ENCODE peak calls at places on chromosomes 7 and 10, in ten cellular contexts. O, I, U, S, T, A, F, L, N and H are unnamed samples.

GRCh38 chr10:17120711-17121110 is 8.9 kb downstream of the CUBN start:
- DNase-seq in O (no peak), I (no peak), U (no peak), S (no peak), T (no peak), A (no peak), F (no peak), L (no peak), N (no peak), H (no peak)

GRCh38 chr10:110067960-110068770 is 60.4 kb downstream of the ADD3 start:
- DNase-seq in O (no peak), I (peak), U (peak), S (no peak), T (peak), A (no peak), F (no peak), L (no peak), N (no peak), H (no peak)

GRCh38 chr7:80439894-80440811 is 71.7 kb downstream of the GNAT3 start:
- DNase-seq in O (peak), I (no peak), U (no peak), S (no peak), T (no peak), A (no peak), F (no peak), L (no peak), N (no peak), H (no peak)

GRCh38 chr7:96589038-96589437 is 120.6 kb downstream of the SEM1 start:
- DNase-seq in O (no peak), I (no peak), U (no peak), S (no peak), T (no peak), A (no peak), F (no peak), L (no peak), N (no peak), H (no peak)

GRCh38 chr7:29611941-29612527 is 48.4 kb downstream of the PRR15 start:
- DNase-seq in O (no peak), I (no peak), U (no peak), S (no peak), T (no peak), A (no peak), F (no peak), L (peak), N (no peak), H (no peak)

GRCh38 chr10:99667108-99667751 is 7.9 kb downstream of the ENTPD7 start:
- DNase-seq in O (peak), I (no peak), U (no peak), S (no peak), T (no peak), A (no peak), F (peak), L (no peak), N (no peak), H (peak)

GRCh38 chr7:103113164-103113563 is 35.7 kb downstream of the NAPEPLD start:
- DNase-seq in O (peak), I (no peak), U (no peak), S (no peak), T (no peak), A (no peak), F (peak), L (peak), N (no peak), H (no peak)

GRCh38 chr10:64773357-64773756 is 1252.2 kb downstream of the REEP3 start:
- DNase-seq in O (no peak), I (no peak), U (no peak), S (no peak), T (no peak), A (no peak), F (no peak), L (no peak), N (no peak), H (no peak)

GRCh38 chr10:4981722-4982471 is 18.7 kb downstream of the AKR1C1 start:
- DNase-seq in O (peak), I (peak), U (peak), S (no peak), T (peak), A (no peak), F (no peak), L (peak), N (peak), H (no peak)

GRCh38 chr10:80968903-80969302 is 431.2 kb downstream of the SH2D4B start:
- DNase-seq in O (no peak), I (no peak), U (no peak), S (no peak), T (no peak), A (no peak), F (no peak), L (no peak), N (no peak), H (no peak)

GRCh38 chr7:132769280-132769679 is 193.0 kb upstream of the PLXNA4 start:
- DNase-seq in O (no peak), I (no peak), U (no peak), S (no peak), T (no peak), A (no peak), F (no peak), L (no peak), N (no peak), H (no peak)

GRCh38 chr10:97319671-97320479 is 804 bp downstream of the FRAT1 start:
- DNase-seq in O (peak), I (peak), U (peak), S (peak), T (no peak), A (peak), F (no peak), L (peak), N (no peak), H (no peak)

GRCh38 chr7:151399906-151400305 is 9.9 kb downstream of the WDR86 start:
- DNase-seq in O (no peak), I (no peak), U (no peak), S (no peak), T (no peak), A (no peak), F (no peak), L (no peak), N (no peak), H (no peak)

GRCh38 chr10:79403441-79404230 is 41.8 kb downstream of the ZCCHC24 start:
- DNase-seq in O (peak), I (no peak), U (no peak), S (no peak), T (no peak), A (no peak), F (no peak), L (peak), N (no peak), H (no peak)

GRCh38 chr10:17024461-17024860 is 105.2 kb downstream of the CUBN start:
- DNase-seq in O (no peak), I (no peak), U (no peak), S (no peak), T (no peak), A (no peak), F (no peak), L (no peak), N (no peak), H (no peak)

GRCh38 chr7:106282374-106282773 is 2.4 kb downstream of the NAMPT start:
- DNase-seq in O (no peak), I (no peak), U (no peak), S (no peak), T (no peak), A (no peak), F (no peak), L (no peak), N (no peak), H (no peak)

GRCh38 chr7:22111661-22112060 is 166.0 kb upstream of the CDCA7L start:
- DNase-seq in O (no peak), I (no peak), U (no peak), S (no peak), T (no peak), A (no peak), F (no peak), L (no peak), N (no peak), H (no peak)

GRCh38 chr10:131280101-131280500 is 31.4 kb downstream of the TCERG1L start:
- DNase-seq in O (no peak), I (no peak), U (no peak), S (no peak), T (no peak), A (no peak), F (no peak), L (no peak), N (no peak), H (no peak)

GRCh38 chr7:142188846-142189245 is 69.0 kb downstream of the PRSS58 start:
- DNase-seq in O (peak), I (no peak), U (peak), S (no peak), T (no peak), A (no peak), F (no peak), L (no peak), N (no peak), H (no peak)

GRCh38 chr10:67609996-67610793 is 85.8 kb downstream of the CTNNA3 start:
- DNase-seq in O (no peak), I (no peak), U (no peak), S (no peak), T (no peak), A (no peak), F (no peak), L (no peak), N (no peak), H (no peak)

GRCh38 chr7:81672872-81673271 is 97.0 kb downstream of the HGF start:
- DNase-seq in O (no peak), I (no peak), U (no peak), S (no peak), T (no peak), A (no peak), F (no peak), L (peak), N (no peak), H (no peak)

GRCh38 chr7:134458341-134458805 is 527 bp downstream of the AKR1B1 start:
- DNase-seq in O (peak), I (peak), U (peak), S (peak), T (peak), A (peak), F (no peak), L (peak), N (no peak), H (peak)

GRCh38 chr7:101804642-101805401 is 12.6 kb upstream of the CUX1 start:
- DNase-seq in O (peak), I (no peak), U (peak), S (no peak), T (no peak), A (no peak), F (no peak), L (peak), N (no peak), H (no peak)

GRCh38 chr7:129535896-129536295 is 33.6 kb downstream of the SMKR1 start:
- DNase-seq in O (no peak), I (no peak), U (no peak), S (no peak), T (no peak), A (no peak), F (no peak), L (no peak), N (no peak), H (no peak)

GRCh38 chr10:43050011-43050410 is 26.9 kb upstream of the RET start:
- DNase-seq in O (no peak), I (no peak), U (no peak), S (no peak), T (no peak), A (no peak), F (no peak), L (no peak), N (no peak), H (no peak)

GRCh38 chr7:131034166-131034881 is 293.4 kb upstream of the MKLN1 start:
- DNase-seq in O (no peak), I (no peak), U (no peak), S (no peak), T (no peak), A (no peak), F (no peak), L (no peak), N (no peak), H (no peak)

GRCh38 chr10:96619120-96619519 is 32.3 kb upstream of the TM9SF3 start:
- DNase-seq in O (no peak), I (no peak), U (no peak), S (no peak), T (no peak), A (no peak), F (no peak), L (no peak), N (no peak), H (no peak)

GRCh38 chr7:30053068-30053467 is 24.9 kb downstream of the PLEKHA8 start:
- DNase-seq in O (no peak), I (no peak), U (no peak), S (no peak), T (no peak), A (no peak), F (no peak), L (no peak), N (no peak), H (no peak)

GRCh38 chr7:35584990-35585389 is 109.9 kb downstream of the HERPUD2 start:
- DNase-seq in O (no peak), I (no peak), U (no peak), S (no peak), T (no peak), A (no peak), F (no peak), L (no peak), N (no peak), H (no peak)

GRCh38 chr7:1666779-1667565 is 3.1 kb upstream of the ELFN1 start:
- DNase-seq in O (no peak), I (peak), U (no peak), S (no peak), T (no peak), A (no peak), F (no peak), L (peak), N (no peak), H (no peak)

GRCh38 chr7:63899691-63900393 is 98.8 kb upstream of the ZNF722 start:
- DNase-seq in O (no peak), I (no peak), U (no peak), S (peak), T (no peak), A (peak), F (no peak), L (no peak), N (no peak), H (peak)

GRCh38 chr10:17022898-17023297 is 106.7 kb downstream of the CUBN start:
- DNase-seq in O (no peak), I (no peak), U (no peak), S (no peak), T (no peak), A (no peak), F (no peak), L (no peak), N (no peak), H (no peak)

GRCh38 chr7:424961-425793 is 94.5 kb downstream of the PDGFA start:
- DNase-seq in O (no peak), I (no peak), U (no peak), S (no peak), T (no peak), A (no peak), F (no peak), L (no peak), N (no peak), H (no peak)

GRCh38 chr10:76492026-76492425 is 1060.6 kb downstream of the LRMDA start:
- DNase-seq in O (peak), I (no peak), U (no peak), S (no peak), T (no peak), A (no peak), F (no peak), L (no peak), N (no peak), H (no peak)

GRCh38 chr10:13382759-13383753 is 35.0 kb upstream of the SEPHS1 start:
- DNase-seq in O (peak), I (no peak), U (no peak), S (no peak), T (no peak), A (no peak), F (no peak), L (peak), N (no peak), H (no peak)

GRCh38 chr10:52782554-52782953 is 10.0 kb upstream of the MBL2 start:
- DNase-seq in O (no peak), I (no peak), U (no peak), S (no peak), T (no peak), A (no peak), F (no peak), L (no peak), N (no peak), H (no peak)